ENCODE peak calls at places on chromosomes 12 and 14, in five cellular contexts. C is Right ventricle myocardium superior, V is G401, D is OCI-LY7, L is A549. I is an unnamed sample.

GRCh38 chr14:104048758-104049496 is 36.6 kb upstream of the ASPG start:
- DNase-seq in C (no peak), V (no peak), D (no peak), L (no peak), I (no peak)

GRCh38 chr14:94139006-94139405 is 9.6 kb upstream of the IFI27L2 start:
- DNase-seq in C (no peak), V (no peak), D (no peak), L (no peak), I (no peak)

GRCh38 chr12:116808113-116808786 is 70.1 kb downstream of the RNFT2 start:
- DNase-seq in C (no peak), V (no peak), D (no peak), L (no peak), I (no peak)

GRCh38 chr12:123873795-123874194 is 98.8 kb downstream of the CCDC92 start:
- DNase-seq in C (no peak), V (no peak), D (no peak), L (no peak), I (no peak)

GRCh38 chr12:41368006-41368405 is 179.9 kb downstream of the PDZRN4 start:
- DNase-seq in C (no peak), V (no peak), D (peak), L (peak), I (no peak)

GRCh38 chr14:39102265-39102968 is 618 bp downstream of the SEC23A start:
- DNase-seq in C (no peak), V (peak), D (no peak), L (peak), I (peak)

GRCh38 chr12:133073836-133074235 is 6.9 kb upstream of the ZNF140 start:
- DNase-seq in C (no peak), V (no peak), D (no peak), L (no peak), I (no peak)

GRCh38 chr14:90483117-90483516 is 86.3 kb downstream of the CALM1 start:
- DNase-seq in C (no peak), V (no peak), D (no peak), L (no peak), I (no peak)

GRCh38 chr12:115267891-115268290 is 583.9 kb upstream of the TBX3 start:
- DNase-seq in C (no peak), V (no peak), D (no peak), L (no peak), I (no peak)

GRCh38 chr14:79702197-79702596 is 509.1 kb downstream of the DIO2 start:
- DNase-seq in C (no peak), V (no peak), D (no peak), L (no peak), I (no peak)

GRCh38 chr12:120457133-120457532 is 10.9 kb downstream of the GATC start:
- DNase-seq in C (no peak), V (no peak), D (peak), L (peak), I (no peak)

GRCh38 chr12:108560752-108561719 is at the start of gene SART3:
- DNase-seq in C (peak), V (peak), D (peak), L (peak), I (peak)

GRCh38 chr14:92847220-92848148 is 53.4 kb downstream of the GOLGA5 start:
- DNase-seq in C (no peak), V (no peak), D (no peak), L (no peak), I (no peak)

I was measured in RPMI8226.